ENCODE peak calls at places on chromosomes 7 and 10, in ten cellular contexts. K is cardiac muscle cell; A is breast epithelium; B is HCT116; O is pancreas; T is left ventricle myocardium inferior; G is mucosa of descending colon; L is neuronal stem cell; D is osteoblast; V is CD8-positive, alpha-beta memory T cell. N is an unnamed sample. For H3K9me3 and H3K4me1, the result is how much of the 10 kb centered on the place peaks cover.

GRCh38 chr7:70044064-70044463 is 445.8 kb downstream of the AUTS2 start:
- DNase-seq in O (no peak), D (no peak), L (no peak), K (no peak), T (no peak), G (no peak), B (no peak), A (no peak), V (no peak), N (no peak)

GRCh38 chr7:144018065-144018464 is 17.9 kb downstream of the OR6B1 start:
- DNase-seq in D (no peak), L (no peak), V (no peak), A (no peak), K (no peak), T (no peak), O (no peak), G (no peak), B (no peak), N (no peak)

GRCh38 chr10:12406764-12407400 is 57.5 kb downstream of the CAMK1D start:
- DNase-seq in A (no peak), O (no peak), L (no peak), G (no peak), D (no peak), V (no peak), K (no peak), T (no peak), B (no peak), N (no peak)

GRCh38 chr10:114404171-114405010 is at the start of gene AFAP1L2:
- DNase-seq in D (no peak), L (no peak), K (peak), A (no peak), T (peak), O (peak), V (no peak), G (peak), B (no peak), N (no peak)

GRCh38 chr10:114103286-114103685 is 59.6 kb downstream of the ADRB1 start:
- DNase-seq in O (no peak), D (peak), T (no peak), G (no peak), B (peak), K (peak), A (no peak), L (no peak), V (no peak), N (peak)

GRCh38 chr10:74675527-74675926 is 150.9 kb upstream of the KAT6B start:
- DNase-seq in A (no peak), B (no peak), L (peak), D (no peak), K (no peak), O (no peak), T (no peak), G (no peak), V (no peak), N (no peak)

GRCh38 chr7:5237286-5237685 is 45.5 kb upstream of the SLC29A4 start:
- DNase-seq in L (no peak), G (peak), D (peak), V (no peak), B (no peak), K (peak), T (peak), A (peak), O (no peak), N (peak)

GRCh38 chr10:85861513-85862197 is 504.9 kb downstream of the GRID1 start:
- DNase-seq in L (no peak), A (no peak), D (no peak), B (no peak), O (no peak), K (no peak), G (no peak), T (no peak), V (no peak), N (no peak)

GRCh38 chr10:77351386-77351785 is 286.2 kb downstream of the KCNMA1 start:
- DNase-seq in V (no peak), A (no peak), L (no peak), D (peak), G (no peak), O (no peak), T (no peak), B (no peak), K (peak), N (peak)

GRCh38 chr7:28988091-28988490 is 30.0 kb upstream of the TRIL start:
- DNase-seq in G (no peak), L (no peak), V (no peak), B (no peak), A (no peak), T (no peak), O (no peak), D (no peak), K (no peak), N (peak)

GRCh38 chr10:32065871-32066270 is 9.6 kb upstream of the KIF5B start:
- DNase-seq in V (no peak), D (peak), T (no peak), O (no peak), G (no peak), L (no peak), B (no peak), K (peak), A (no peak), N (no peak)

DNA sequence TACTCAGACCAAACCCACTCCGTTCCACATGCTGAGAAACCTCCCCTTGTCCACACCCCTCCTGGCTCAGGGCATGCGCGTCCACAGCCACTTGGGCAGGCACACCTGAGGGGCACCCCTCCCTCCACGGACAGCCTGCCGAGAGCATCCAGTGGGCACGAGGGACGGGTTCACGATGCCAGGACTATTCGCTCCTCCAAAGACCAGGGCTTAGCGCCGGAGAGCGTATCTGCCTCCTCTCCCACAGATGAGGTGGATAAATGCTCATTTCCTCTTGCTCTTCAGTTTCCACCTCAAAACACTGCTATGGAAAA is 204.4 kb downstream of the DNAJB6 start:
- DNase-seq in L (no peak), B (no peak), D (peak), T (no peak), G (peak), V (no peak), A (no peak), K (no peak), O (no peak), N (no peak)
- H3K9me3 ChIP-seq in L (under half), B (under half), D (under half), T (under half), G (under half), V (under half), A (under half), K (under half), O (under half), N (under half)

DNA sequence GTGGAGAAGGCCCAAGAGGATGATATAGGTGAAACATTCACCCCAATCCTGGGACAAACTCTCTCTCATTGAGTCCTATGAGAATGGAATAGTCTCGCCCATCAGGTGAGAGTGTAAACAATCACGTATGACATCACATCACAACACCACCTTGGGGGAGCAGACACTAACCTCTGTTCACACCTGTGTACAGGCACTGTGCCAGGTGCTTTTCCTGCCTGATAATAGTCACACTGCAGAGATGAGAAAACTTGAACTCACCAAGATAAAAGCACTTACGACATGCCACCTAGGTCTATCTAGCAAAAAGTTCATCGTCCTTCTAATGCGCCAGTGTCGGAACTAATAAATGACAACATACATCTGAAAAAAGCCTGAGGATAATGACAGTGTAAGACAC is 187.8 kb downstream of the FAM107B start:
- DNase-seq in O (no peak), T (no peak), L (no peak), D (no peak), V (peak), A (no peak), B (no peak), K (no peak), G (no peak), N (no peak)
- H3K4me1 ChIP-seq in O (under half), T (under half), L (under half), D (under half), V (half or more), A (under half), B (under half), K (under half), G (under half), N (under half)

GRCh38 chr7:57423768-57424167 is 26.2 kb upstream of the ZNF716 start:
- DNase-seq in G (no peak), A (no peak), D (no peak), V (no peak), O (no peak), K (no peak), L (no peak), T (no peak), B (no peak), N (no peak)
- H3K9me3 ChIP-seq in G (half or more), A (under half), D (under half), V (under half), O (under half), K (under half), L (under half), T (under half), B (under half), N (under half)

DNA sequence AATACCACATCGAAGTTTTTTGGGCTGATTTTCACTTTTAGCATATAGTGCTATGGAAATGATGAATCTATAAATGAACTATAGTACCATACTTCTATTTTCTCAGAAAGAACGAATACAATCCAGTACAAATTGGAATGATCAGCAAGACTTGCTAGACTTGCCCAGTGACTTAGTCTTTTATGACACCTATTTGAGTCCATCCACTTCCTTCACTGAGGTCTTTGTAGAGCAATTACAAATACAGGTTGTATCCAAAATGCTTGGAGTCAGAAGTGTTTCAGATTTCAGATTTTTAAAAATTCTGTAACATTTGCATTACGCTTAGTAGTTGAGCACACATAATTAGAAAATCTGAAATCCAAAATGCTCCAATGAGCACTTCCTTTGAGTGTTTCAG is 104.3 kb downstream of the NRBF2 start:
- DNase-seq in K (no peak), T (no peak), B (peak), G (no peak), V (no peak), A (no peak), L (no peak), D (no peak), O (no peak), N (no peak)
- H3K4me1 ChIP-seq in K (under half), T (half or more), B (under half), G (under half), V (half or more), A (under half), L (under half), D (under half), O (under half), N (under half)

GRCh38 chr7:57364933-57365710 is 84.9 kb upstream of the ZNF716 start:
- DNase-seq in K (no peak), L (no peak), B (no peak), G (no peak), O (no peak), A (no peak), V (no peak), D (no peak), T (no peak), N (no peak)
- H3K9me3 ChIP-seq in K (under half), L (under half), B (under half), G (half or more), O (under half), A (under half), V (under half), D (under half), T (under half), N (under half)

N was measured in SJCRH30.